ENCODE peak calls at places on chromosomes 2 and 18, in ten cellular contexts. Y is fibroblast of the aortic adventitia, X is endothelial cell, O is heart right ventricle, M is neural crest cell, U is uterus, I is cardiac muscle cell, G is lower lobe of right lung, A is choroid plexus epithelial cell, B is nephron progenitor cell. D is an unnamed sample.
A peak's percentile ranks its signal among the peaks of the same experiment; 100 is the strongest.

GRCh38 chr2:45124456-45124855 is 115.2 kb upstream of the SIX2 start:
- DNase-seq in Y (no peak), I (no peak), X (no peak), G (no peak), U (no peak), B (no peak), O (no peak), A (no peak), M (no peak), D (no peak)

GRCh38 chr2:27752551-27753237 is 18.8 kb upstream of the MRPL33 start:
- DNase-seq in I (no peak), A (no peak), U (no peak), Y (no peak), G (no peak), O (no peak), X (peak; percentile 30), M (no peak), B (peak; percentile 24), D (no peak)

GRCh38 chr2:3113122-3113521 is 264.5 kb downstream of the EIPR1 start:
- DNase-seq in O (no peak), X (no peak), I (no peak), U (no peak), M (no peak), A (no peak), G (no peak), Y (no peak), B (no peak), D (no peak)

GRCh38 chr2:182822733-182823132 is 43.7 kb downstream of the FRZB start:
- DNase-seq in A (no peak), G (no peak), I (no peak), O (no peak), U (no peak), M (no peak), Y (no peak), B (no peak), X (no peak), D (no peak)

GRCh38 chr18:55422456-55423185 is 165.4 kb downstream of the TCF4 start:
- DNase-seq in M (no peak), A (no peak), B (peak; percentile 10), X (no peak), I (peak; percentile 75), Y (peak; percentile 73), U (peak; percentile 63), O (peak; percentile 82), G (no peak), D (peak; percentile 54)

GRCh38 chr2:176268976-176269318 is 295 bp upstream of the MTX2 start:
- DNase-seq in A (no peak), M (no peak), I (no peak), Y (no peak), B (no peak), U (no peak), G (no peak), O (no peak), X (no peak), D (no peak)

GRCh38 chr2:28691774-28692281 is 59.8 kb upstream of the PPP1CB start:
- DNase-seq in I (peak; percentile 92), G (no peak), O (peak; percentile 23), X (peak; percentile 45), B (peak; percentile 59), A (peak; percentile 77), M (peak; percentile 25), U (peak; percentile 54), Y (peak; percentile 77), D (peak; percentile 41)

GRCh38 chr2:169069341-169069740 is at the start of gene DHRS9:
- DNase-seq in I (peak; percentile 80), O (no peak), B (no peak), A (peak; percentile 88), U (no peak), M (no peak), G (peak; percentile 57), X (no peak), Y (peak; percentile 26), D (peak; percentile 20)

GRCh38 chr18:7023581-7023980 is 94.0 kb downstream of the LAMA1 start:
- DNase-seq in M (no peak), B (no peak), G (no peak), X (no peak), Y (no peak), O (no peak), I (no peak), U (no peak), A (no peak), D (no peak)

GRCh38 chr2:237563816-237564215 is 2.6 kb upstream of the PRLH start:
- DNase-seq in M (peak; percentile 29), X (peak; percentile 69), U (no peak), O (no peak), Y (peak; percentile 9), I (peak; percentile 55), A (peak; percentile 50), B (peak; percentile 79), G (no peak), D (no peak)

GRCh38 chr18:58542426-58543159 is 86.3 kb downstream of the ALPK2 start:
- DNase-seq in X (no peak), B (no peak), Y (no peak), M (no peak), I (no peak), A (no peak), U (no peak), O (no peak), G (no peak), D (no peak)

GRCh38 chr2:150811259-150811912 is 323.9 kb upstream of the RND3 start:
- DNase-seq in M (no peak), O (no peak), U (no peak), I (peak; percentile 52), A (peak; percentile 20), X (no peak), B (no peak), Y (peak; percentile 78), G (no peak), D (no peak)

GRCh38 chr2:170715062-170715931 is at the start of gene SP5:
- DNase-seq in X (peak; percentile 59), A (peak; percentile 54), I (peak; percentile 51), B (peak; percentile 75), U (peak; percentile 69), G (peak; percentile 79), Y (peak; percentile 37), O (peak; percentile 25), M (peak; percentile 56), D (no peak)

GRCh38 chr2:216215991-216216390 is 106.8 kb downstream of the XRCC5 start:
- DNase-seq in U (no peak), B (no peak), I (peak; percentile 24), G (no peak), O (no peak), X (no peak), A (peak; percentile 62), Y (peak; percentile 31), M (no peak), D (peak; percentile 30)
- TF ChIP-seq CTCF in U (no peak), B (no peak), I (peak; percentile 25), G (peak; percentile 12), O (no peak), X (peak; percentile 67), A (peak; percentile 56), Y (peak; percentile 38), M (peak; percentile 55), D (peak; percentile 69)

GRCh38 chr18:50656396-50656795 is 96.5 kb downstream of the MAPK4 start:
- DNase-seq in A (no peak), O (no peak), B (no peak), U (no peak), Y (no peak), M (no peak), I (no peak), G (no peak), X (no peak), D (no peak)

GRCh38 chr18:50653402-50654093 is 93.7 kb downstream of the MAPK4 start:
- DNase-seq in O (peak; percentile 67), G (no peak), Y (no peak), X (no peak), A (no peak), B (no peak), U (no peak), I (no peak), M (no peak), D (no peak)

GRCh38 chr18:50656841-50657470 is 97.1 kb downstream of the MAPK4 start:
- DNase-seq in M (no peak), I (peak; percentile 33), X (no peak), A (no peak), B (no peak), O (peak; percentile 39), U (no peak), G (no peak), Y (no peak), D (no peak)

GRCh38 chr18:50654211-50654610 is 94.3 kb downstream of the MAPK4 start:
- DNase-seq in G (no peak), B (no peak), X (no peak), I (no peak), U (no peak), Y (no peak), A (no peak), M (no peak), O (no peak), D (no peak)

DNA sequence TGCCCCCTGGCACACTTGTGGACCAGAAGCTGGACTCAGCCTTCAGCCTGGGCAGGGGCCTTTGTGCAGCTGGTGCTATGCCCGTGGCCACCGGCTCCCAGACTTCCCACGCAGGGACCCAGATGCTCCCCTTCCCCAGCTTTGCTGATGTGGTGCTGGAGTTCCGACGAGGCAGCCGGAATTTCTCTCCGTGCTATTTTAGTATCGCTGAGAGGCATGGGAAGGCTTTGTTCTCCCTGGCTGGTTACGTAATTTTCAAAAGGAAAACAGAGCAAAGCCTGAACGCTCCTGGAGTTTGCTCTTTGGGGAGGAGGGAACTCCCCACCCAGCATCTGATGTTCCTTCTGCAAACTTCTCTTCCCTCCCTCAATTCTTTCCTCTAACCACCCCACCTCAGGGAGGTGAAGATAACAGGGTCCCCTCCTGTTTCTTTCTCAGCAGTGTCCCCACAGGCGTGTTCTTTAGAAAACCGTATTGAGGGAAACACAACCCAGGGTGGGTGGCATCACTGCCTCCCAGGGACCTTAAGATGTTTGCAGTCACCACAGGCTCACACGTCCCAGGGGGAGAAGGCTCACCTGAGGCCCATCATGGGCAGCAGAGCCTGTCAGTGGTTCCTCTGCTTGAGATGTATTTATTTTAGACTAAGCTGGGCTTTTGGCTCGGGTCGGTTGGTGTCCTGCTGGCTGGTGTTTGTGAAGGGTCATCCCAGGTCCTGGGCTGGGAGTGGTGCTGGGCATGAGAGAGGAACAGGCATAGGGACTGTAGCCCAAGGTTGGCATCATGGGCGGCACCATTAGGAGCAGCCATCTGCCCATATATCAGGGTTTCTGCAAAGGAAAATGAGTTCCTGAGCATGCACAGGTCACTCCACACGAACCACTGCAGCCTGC is 95.0 kb downstream of the MAPK4 start:
- DNase-seq in M (no peak), X (no peak), B (no peak), A (peak; percentile 9), G (no peak), I (peak; percentile 33), Y (no peak), U (no peak), O (peak; percentile 33), D (no peak)
- TF ChIP-seq CTCF in M (no peak), X (no peak), B (no peak), A (no peak), G (no peak), I (no peak), Y (no peak), U (no peak), O (no peak), D (no peak)

GRCh38 chr2:134460583-134460998 is 206.7 kb downstream of the MGAT5 start:
- DNase-seq in X (peak; percentile 50), I (peak; percentile 64), A (peak; percentile 81), Y (peak; percentile 64), B (peak; percentile 63), O (peak; percentile 35), U (no peak), G (peak; percentile 58), M (peak; percentile 36), D (peak; percentile 50)
- TF ChIP-seq CTCF in X (peak; percentile 49), I (peak; percentile 69), A (peak; percentile 84), Y (peak; percentile 77), B (peak; percentile 72), O (peak; percentile 68), U (peak; percentile 20), G (peak; percentile 38), M (peak; percentile 76), D (peak; percentile 78)

GRCh38 chr2:122822319-122822718 is 1066.9 kb downstream of the TSN start:
- DNase-seq in A (no peak), Y (no peak), G (no peak), I (no peak), O (no peak), X (no peak), U (no peak), M (no peak), B (no peak), D (no peak)
- TF ChIP-seq CTCF in A (no peak), Y (no peak), G (no peak), I (no peak), O (no peak), X (no peak), U (no peak), M (no peak), B (no peak), D (no peak)